ENCODE peak calls at places on chromosomes 11 and 22, in nine cellular contexts. Y is transverse colon, K is fibroblast of lung, T is fibroblast of pulmonary artery, E is GM06990, L is MM.1S, I is left ventricle myocardium inferior, V is lower leg skin, C is ascending aorta. A is an unnamed sample.

GRCh38 chr22:49906071-49906798 is 12.0 kb downstream of the ALG12 start:
- DNase-seq in V (no peak), I (no peak), L (no peak), K (no peak), Y (no peak), E (no peak), T (no peak), C (no peak), A (no peak)

GRCh38 chr22:32991353-32992115 is 66.6 kb downstream of the SYN3 start:
- DNase-seq in I (peak), V (peak), T (peak), L (no peak), K (peak), C (peak), Y (no peak), E (no peak), A (peak)

GRCh38 chr11:121754603-121755002 is 301.8 kb upstream of the SORL1-AS1 start:
- DNase-seq in T (no peak), E (no peak), I (no peak), Y (no peak), K (no peak), V (peak), L (no peak), C (no peak), A (peak)

GRCh38 chr11:8839957-8840945 is 70.7 kb upstream of the AKIP1 start:
- DNase-seq in C (no peak), Y (peak), E (no peak), T (peak), L (no peak), V (no peak), K (peak), I (peak), A (peak)

GRCh38 chr22:24805790-24806662 is at the start of gene SGSM1:
- DNase-seq in C (peak), I (peak), K (peak), T (peak), Y (peak), E (peak), L (peak), V (peak), A (peak)

GRCh38 chr11:88152381-88152780 is 22.9 kb downstream of the RAB38 start:
- DNase-seq in C (no peak), L (no peak), T (no peak), V (no peak), Y (no peak), E (no peak), K (no peak), I (no peak), A (no peak)

GRCh38 chr11:28086569-28086968 is 21.4 kb downstream of the KIF18A start:
- DNase-seq in C (no peak), I (no peak), K (peak), L (no peak), T (peak), Y (no peak), E (no peak), V (no peak), A (peak)

GRCh38 chr11:17543574-17544180 is 539 bp downstream of the USH1C start:
- DNase-seq in Y (peak), E (no peak), V (no peak), K (no peak), I (peak), T (no peak), L (no peak), C (no peak), A (no peak)

GRCh38 chr11:64726211-64726641 is 3.2 kb upstream of the NRXN2 start:
- DNase-seq in Y (no peak), I (no peak), T (no peak), L (no peak), C (no peak), E (no peak), V (no peak), K (no peak), A (no peak)

GRCh38 chr22:35684270-35684700 is 33.4 kb upstream of the APOL5 start:
- DNase-seq in T (peak), K (peak), L (no peak), V (no peak), Y (no peak), E (no peak), C (no peak), I (no peak), A (peak)

GRCh38 chr11:12288934-12289666 is 88.3 kb upstream of the PARVA start:
- DNase-seq in E (no peak), V (peak), C (peak), L (no peak), K (no peak), I (no peak), Y (no peak), T (no peak), A (no peak)

GRCh38 chr22:38347181-38347943 is 30.1 kb upstream of the CSNK1E start:
- DNase-seq in C (peak), V (peak), K (no peak), Y (no peak), L (no peak), T (no peak), I (no peak), E (no peak), A (no peak)

GRCh38 chr11:63516109-63516508 is 10.2 kb downstream of the LGALS12 start:
- DNase-seq in C (no peak), V (no peak), I (no peak), E (no peak), Y (no peak), T (no peak), L (no peak), K (no peak), A (no peak)
- TF ChIP-seq CTCF in C (no peak), V (no peak), I (no peak), E (no peak), Y (no peak), T (no peak), L (no peak), K (no peak), A (no peak)

DNA sequence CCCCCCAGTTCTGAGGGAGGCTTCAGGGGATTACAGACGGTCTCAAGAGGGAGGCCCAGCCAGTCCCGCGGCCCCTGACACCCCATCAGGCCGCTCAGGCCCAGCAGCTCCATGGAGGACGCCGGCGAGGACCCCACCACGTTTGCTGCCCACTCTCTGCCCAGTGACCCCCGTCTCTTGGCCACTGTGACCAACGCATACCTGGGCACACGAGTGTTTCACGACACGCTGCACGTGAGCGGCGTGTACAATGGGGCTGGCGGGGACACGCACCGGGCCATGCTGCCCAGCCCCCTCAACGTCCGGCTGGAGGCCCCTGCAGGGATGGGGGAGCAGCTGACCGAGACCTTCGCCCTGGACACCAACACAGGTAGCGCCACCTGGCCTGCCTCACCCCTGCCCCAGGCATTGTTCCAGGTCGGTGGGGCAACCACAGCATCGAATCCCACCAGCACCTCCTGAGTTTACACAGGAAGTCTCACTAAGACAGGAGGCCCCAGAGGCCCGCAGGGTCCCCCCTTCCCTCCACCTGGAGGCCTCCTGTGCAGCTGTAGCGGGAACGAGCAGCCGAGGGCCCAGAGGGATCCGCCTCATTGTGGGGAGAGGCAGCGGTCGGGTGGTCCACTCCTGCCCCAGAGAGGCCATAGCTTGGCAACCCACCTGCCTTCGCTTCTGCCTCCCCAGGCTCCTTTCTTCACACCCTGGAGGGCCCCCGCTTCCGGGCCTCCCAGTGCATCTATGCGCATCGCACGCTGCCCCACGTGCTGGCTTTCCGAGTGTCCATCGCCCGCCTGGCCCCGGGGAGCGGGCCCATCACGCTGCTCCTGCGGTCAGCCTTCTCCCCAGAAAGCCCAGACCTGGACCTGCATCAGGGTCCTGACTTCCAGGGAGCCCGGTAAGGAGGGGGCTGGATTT is 1.0 kb downstream of the PGGHG start:
- DNase-seq in L (no peak), T (no peak), Y (peak), E (no peak), V (peak), C (no peak), I (peak), K (no peak), A (no peak)
- H3K4me3 ChIP-seq in L (peak), T (peak), Y (peak), E (peak), V (no peak), C (peak), I (peak), K (no peak), A (peak)

DNA sequence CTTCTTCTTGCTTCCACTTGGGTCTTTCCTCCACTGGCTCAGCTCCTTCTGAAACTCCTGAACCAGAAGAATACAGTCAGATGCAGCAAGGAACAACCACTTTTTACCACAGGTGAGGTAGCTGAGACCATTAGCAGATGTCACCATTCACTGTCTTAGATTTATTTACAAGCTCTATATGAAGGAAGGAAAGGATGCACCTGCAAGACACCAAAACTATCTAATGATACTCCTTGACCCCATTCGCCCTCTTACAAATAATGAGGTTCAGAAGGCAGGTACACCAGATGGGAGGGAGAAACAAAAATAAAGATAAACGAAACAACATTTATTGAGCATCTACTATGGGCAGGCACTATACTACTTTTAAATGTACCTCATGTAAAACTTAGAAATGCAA is 10.3 kb downstream of the TFIP11 start:
- DNase-seq in T (no peak), Y (no peak), E (no peak), L (peak), I (no peak), C (no peak), K (no peak), V (no peak), A (no peak)
- TF ChIP-seq CTCF in T (no peak), Y (no peak), E (no peak), L (no peak), I (no peak), C (no peak), K (no peak), V (no peak), A (no peak)

GRCh38 chr11:19597876-19598275 is 114.8 kb upstream of the NAV2 start:
- DNase-seq in T (no peak), L (no peak), E (no peak), Y (no peak), I (no peak), K (peak), V (peak), C (peak), A (no peak)
- H3K4me3 ChIP-seq in T (no peak), L (no peak), E (no peak), Y (no peak), I (no peak), K (no peak), V (no peak), C (peak), A (no peak)

GRCh38 chr11:37450613-37451012 is 852.6 kb upstream of the RAG2 start:
- DNase-seq in C (no peak), V (no peak), T (peak), E (peak), Y (no peak), I (no peak), K (peak), L (peak), A (no peak)

GRCh38 chr11:37451903-37452302 is 853.9 kb upstream of the RAG2 start:
- DNase-seq in V (no peak), C (no peak), I (no peak), L (no peak), E (no peak), Y (no peak), T (no peak), K (no peak), A (no peak)

DNA sequence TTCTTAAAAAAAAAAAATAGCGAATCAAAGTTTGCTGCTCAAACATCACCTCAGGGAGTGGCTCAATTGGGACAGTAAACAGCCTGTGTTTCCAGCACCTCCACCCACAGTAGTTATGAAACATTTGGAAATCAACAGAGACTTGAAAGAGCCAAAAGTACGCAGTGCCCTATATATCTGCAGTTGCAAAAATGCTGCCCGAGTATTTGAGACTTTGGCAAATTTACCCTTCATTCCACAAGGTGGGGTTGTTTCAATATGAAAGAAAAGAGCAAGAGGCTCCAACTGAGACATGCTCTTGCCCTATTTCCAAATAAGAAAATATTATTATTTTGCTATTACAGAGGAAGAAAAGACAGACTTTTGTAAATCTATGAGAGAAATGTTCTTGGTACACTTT is 851.1 kb upstream of the RAG2 start:
- DNase-seq in K (peak), V (no peak), L (peak), I (no peak), C (no peak), E (no peak), Y (no peak), T (peak), A (peak)
- TF ChIP-seq CTCF in K (peak), V (no peak), L (peak), I (no peak), C (no peak), E (peak), Y (no peak), T (peak), A (peak)

DNA sequence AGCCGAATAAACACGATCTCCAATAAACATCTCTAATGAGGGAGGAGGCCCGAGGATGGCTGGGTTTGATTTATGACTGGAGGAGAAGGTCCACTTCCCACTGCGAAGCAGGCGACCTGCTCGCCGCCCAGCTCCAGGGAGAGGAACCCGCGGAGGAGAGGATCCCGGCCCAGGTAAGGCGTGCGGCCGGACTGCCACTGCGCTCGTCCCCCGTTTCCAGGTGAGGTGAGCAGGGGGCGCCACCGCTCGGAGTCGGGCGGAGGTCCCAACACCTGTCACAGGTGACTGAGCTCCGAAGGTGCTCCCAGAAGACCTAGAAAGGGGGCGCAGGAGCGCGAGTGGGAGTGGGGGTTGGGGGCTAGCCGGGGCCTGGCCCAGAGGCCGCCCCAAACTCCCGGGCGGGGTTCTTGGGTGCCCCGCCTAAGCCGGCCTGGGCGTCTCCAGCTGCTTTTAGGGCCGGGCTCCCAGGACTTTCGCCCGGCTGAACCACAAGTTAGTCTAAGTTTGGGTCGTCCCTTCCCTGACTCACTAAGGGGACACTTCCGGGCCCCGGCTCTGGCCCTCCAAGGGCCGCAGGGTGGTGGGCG is 5.4 kb upstream of the PAX6 start:
- DNase-seq in T (no peak), Y (peak), L (no peak), V (no peak), C (no peak), I (no peak), E (no peak), K (no peak), A (no peak)
- H3K4me3 ChIP-seq in T (no peak), Y (peak), L (no peak), V (no peak), C (peak), I (peak), E (no peak), K (no peak), A (no peak)

DNA sequence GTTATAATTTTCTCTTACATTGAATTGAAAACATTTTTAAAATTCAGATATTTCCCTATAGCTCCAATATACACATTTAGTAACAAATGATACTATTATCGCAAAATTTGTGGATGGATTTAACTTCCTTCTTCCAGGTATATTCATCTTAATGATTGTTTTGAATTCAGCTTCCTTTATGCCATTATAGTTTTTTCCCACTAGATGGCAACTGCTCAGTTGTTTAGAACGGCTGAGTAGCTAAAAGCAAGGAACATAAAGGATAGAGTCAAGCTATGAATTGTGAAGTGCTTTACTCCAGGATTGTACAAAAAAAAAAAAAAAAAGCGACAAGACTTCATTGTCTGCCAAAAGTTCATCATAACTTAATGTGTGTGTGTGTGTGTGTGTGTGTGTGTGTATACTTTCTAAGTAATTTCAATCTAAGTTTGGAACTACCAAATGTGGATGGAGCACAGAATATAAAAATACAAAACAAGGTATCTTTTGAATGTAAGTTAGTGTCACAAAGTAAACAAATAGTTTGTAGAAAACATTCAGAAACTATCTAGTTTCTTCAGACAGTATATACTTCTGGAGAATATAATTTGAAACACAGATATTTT is 846.4 kb downstream of the DLG2 start:
- DNase-seq in E (no peak), K (peak), Y (no peak), C (no peak), V (no peak), L (peak), I (no peak), T (peak), A (peak)
- TF ChIP-seq CTCF in E (peak), K (peak), Y (peak), C (no peak), V (no peak), L (peak), I (peak), T (peak), A (peak)

A was measured in fibroblast of villous mesenchyme.